ENCODE peak calls at places on chromosome 7, in seven cellular contexts. T, S, Y, D, F, W and I are unnamed samples.

GRCh38 chr7:128032605-128033235 is 1.5 kb upstream of the LRRC4 start:
- DNase-seq in T (peak), D (no peak), F (peak), S (no peak), W (no peak), Y (peak), I (no peak)

GRCh38 chr7:22846961-22847360 is 24.3 kb upstream of the TOMM7 start:
- DNase-seq in D (no peak), T (no peak), W (no peak), Y (no peak), F (no peak), S (no peak), I (no peak)

GRCh38 chr7:12805957-12806356 is 118.5 kb downstream of the ARL4A start:
- DNase-seq in Y (no peak), S (no peak), W (no peak), D (no peak), F (no peak), T (no peak), I (no peak)

GRCh38 chr7:148856035-148856881 is 27.8 kb downstream of the EZH2 start:
- DNase-seq in W (peak), Y (no peak), S (no peak), D (peak), F (no peak), T (peak), I (peak)

GRCh38 chr7:80614911-80615310 is 23.5 kb upstream of the CD36 start:
- DNase-seq in Y (no peak), D (peak), W (peak), T (no peak), S (no peak), F (no peak), I (peak)

GRCh38 chr7:43700646-43701501 is 28.4 kb downstream of the COA1 start:
- DNase-seq in Y (no peak), D (no peak), W (no peak), F (no peak), S (no peak), T (peak), I (no peak)

GRCh38 chr7:24708244-24708643 is 49.0 kb downstream of the GSDME start:
- DNase-seq in F (no peak), Y (no peak), W (peak), D (no peak), T (no peak), S (peak), I (peak)

GRCh38 chr7:105707381-105707780 is 126.1 kb upstream of the EFCAB10 start:
- DNase-seq in S (no peak), T (no peak), F (no peak), D (no peak), Y (no peak), W (no peak), I (peak)

GRCh38 chr7:78510580-78511188 is 712.1 kb downstream of the PHTF2 start:
- DNase-seq in W (peak), Y (no peak), D (peak), F (no peak), T (peak), S (peak), I (peak)

GRCh38 chr7:48298779-48299178 is 127.5 kb downstream of the ABCA13 start:
- DNase-seq in Y (no peak), F (no peak), S (no peak), D (peak), T (no peak), W (no peak), I (peak)

GRCh38 chr7:44161371-44161770 is 20.2 kb upstream of the MYL7 start:
- DNase-seq in S (no peak), D (no peak), Y (no peak), W (no peak), T (peak), F (no peak), I (no peak)

GRCh38 chr7:100212631-100213286 is 7.0 kb upstream of the PVRIG start:
- DNase-seq in S (no peak), W (no peak), F (no peak), T (no peak), D (no peak), Y (no peak), I (no peak)

GRCh38 chr7:81175291-81175942 is 256.6 kb upstream of the SEMA3C start:
- DNase-seq in Y (no peak), S (no peak), W (no peak), T (no peak), F (no peak), D (peak), I (no peak)

GRCh38 chr7:65457705-65458104 is 84.0 kb downstream of the ZNF92 start:
- DNase-seq in W (no peak), S (no peak), T (no peak), Y (no peak), F (no peak), D (no peak), I (no peak)

DNA sequence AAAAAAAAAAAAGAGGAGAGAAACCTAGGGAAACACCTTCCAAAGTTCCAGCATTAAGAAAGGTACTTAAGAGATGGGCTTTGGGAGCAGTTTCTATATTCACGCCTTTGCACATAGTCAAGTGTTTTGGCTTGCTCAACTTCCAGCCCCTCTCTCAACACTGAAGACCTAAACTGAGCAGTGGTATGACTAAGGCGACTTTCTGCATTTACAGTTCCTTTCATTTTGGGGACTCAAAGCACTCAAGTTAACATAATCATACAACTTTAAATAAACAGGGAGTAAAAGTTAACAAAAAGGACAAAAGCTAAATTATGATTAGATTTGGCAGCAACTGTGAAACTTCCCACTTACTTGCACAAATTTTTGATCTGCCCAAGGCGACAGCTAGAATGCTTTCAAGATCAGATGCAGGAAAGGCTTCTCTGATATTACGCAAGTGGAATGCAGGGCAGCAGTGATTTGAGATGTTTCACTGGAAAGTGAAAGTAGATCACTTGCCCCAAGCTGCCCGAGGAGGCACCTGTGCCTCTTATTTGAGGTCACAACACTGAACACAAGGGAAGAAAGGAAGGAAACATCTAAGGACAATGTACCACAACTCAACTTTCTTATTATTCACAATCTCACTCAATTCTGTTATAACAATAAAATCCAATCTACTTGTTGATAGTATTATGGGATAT is 199.5 kb downstream of the SKAP2 start:
- DNase-seq in W (no peak), S (no peak), F (no peak), Y (no peak), T (no peak), D (peak), I (peak)
- H3K4me3 ChIP-seq in W (no peak), S (no peak), F (no peak), Y (no peak), T (no peak), D (no peak), I (no peak)

GRCh38 chr7:157762824-157763223 is 426.0 kb downstream of the DNAJB6 start:
- DNase-seq in D (no peak), S (no peak), F (no peak), T (no peak), W (no peak), Y (no peak), I (no peak)

GRCh38 chr7:157759246-157759805 is 422.5 kb downstream of the DNAJB6 start:
- DNase-seq in F (no peak), S (no peak), D (no peak), T (no peak), Y (no peak), W (no peak), I (no peak)

GRCh38 chr7:157758468-157759245 is 421.9 kb downstream of the DNAJB6 start:
- DNase-seq in F (no peak), D (no peak), S (no peak), W (no peak), Y (no peak), T (no peak), I (no peak)

GRCh38 chr7:157757776-157758467 is 421.1 kb downstream of the DNAJB6 start:
- DNase-seq in Y (no peak), W (no peak), S (no peak), F (no peak), T (no peak), D (no peak), I (no peak)

GRCh38 chr7:157760004-157760730 is 423.4 kb downstream of the DNAJB6 start:
- DNase-seq in S (no peak), W (no peak), T (peak), F (no peak), Y (no peak), D (no peak), I (no peak)
- H3K4me3 ChIP-seq in S (no peak), W (no peak), T (no peak), F (no peak), Y (no peak), D (no peak), I (no peak)

GRCh38 chr7:66630529-66630928 is 1.8 kb downstream of the KCTD7 start:
- DNase-seq in Y (no peak), T (no peak), W (no peak), F (no peak), D (no peak), S (no peak), I (no peak)

GRCh38 chr7:66629659-66630058 is 978 bp downstream of the KCTD7 start:
- DNase-seq in F (no peak), D (no peak), W (no peak), T (no peak), S (no peak), Y (no peak), I (no peak)

GRCh38 chr7:66628361-66629221 is at the start of gene KCTD7:
- DNase-seq in D (peak), F (peak), S (peak), Y (peak), T (peak), W (peak), I (peak)

GRCh38 chr7:66627876-66628360 is 763 bp upstream of the KCTD7 start:
- DNase-seq in T (no peak), Y (no peak), D (no peak), W (no peak), F (no peak), S (no peak), I (no peak)

DNA sequence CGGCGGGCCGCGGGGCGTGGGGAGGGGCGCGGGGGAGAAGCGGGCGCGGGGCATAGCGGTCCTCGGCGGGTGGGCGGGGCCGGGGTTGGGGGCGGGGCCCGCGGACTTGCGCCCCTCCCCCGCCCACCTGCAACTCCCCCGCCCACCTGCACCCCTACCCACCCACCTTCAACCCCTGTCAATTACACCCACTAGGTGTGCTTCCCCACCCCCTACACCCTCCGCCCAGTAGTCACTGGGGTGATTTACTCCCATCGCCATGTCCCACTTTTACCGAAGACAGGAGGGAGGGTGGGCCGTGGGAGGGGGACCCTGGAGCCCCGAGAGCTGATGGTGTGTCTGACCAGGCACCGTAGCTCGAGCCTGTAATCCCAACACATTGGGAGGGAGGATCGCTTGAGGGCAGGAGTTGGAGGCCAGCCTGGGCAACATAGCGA is 559 bp downstream of the KCTD7 start:
- DNase-seq in W (no peak), D (no peak), Y (no peak), S (no peak), F (no peak), T (no peak), I (no peak)
- H3K4me3 ChIP-seq in W (peak), D (peak), Y (peak), S (peak), F (peak), T (peak), I (peak)

GRCh38 chr7:126447984-126448383 is 804.8 kb downstream of the GRM8 start:
- DNase-seq in S (no peak), F (no peak), W (no peak), D (no peak), T (no peak), Y (no peak), I (no peak)

GRCh38 chr7:126450269-126450671 is 802.5 kb downstream of the GRM8 start:
- DNase-seq in Y (no peak), S (no peak), T (no peak), W (no peak), D (no peak), F (no peak), I (no peak)

GRCh38 chr7:126443951-126444350 is 808.8 kb downstream of the GRM8 start:
- DNase-seq in D (peak), S (no peak), F (no peak), W (no peak), Y (no peak), T (no peak), I (no peak)

GRCh38 chr7:126445991-126446390 is 806.8 kb downstream of the GRM8 start:
- DNase-seq in F (no peak), D (no peak), S (no peak), Y (no peak), T (no peak), W (no peak), I (no peak)

GRCh38 chr7:126449621-126450268 is 803.0 kb downstream of the GRM8 start:
- DNase-seq in T (no peak), D (no peak), S (no peak), Y (no peak), W (no peak), F (no peak), I (no peak)
- H3K4me3 ChIP-seq in T (no peak), D (no peak), S (no peak), Y (no peak), W (no peak), F (no peak), I (no peak)

GRCh38 chr7:91212592-91212991 is 51.6 kb upstream of the FZD1 start:
- DNase-seq in T (no peak), D (no peak), F (no peak), Y (no peak), S (no peak), W (peak), I (no peak)
- H3K4me3 ChIP-seq in T (no peak), D (no peak), F (no peak), Y (no peak), S (no peak), W (no peak), I (no peak)